ENCODE peak calls at places on chromosomes 2 and 18, in four cellular contexts. M is uterus, U is endothelial cell of umbilical vein, S is thyroid gland. H is an unnamed sample.

GRCh38 chr2:102436284-102436683 is 13.3 kb downstream of the IL18RAP start:
- DNase-seq in M (no peak), U (peak; percentile 79), S (no peak), H (no peak)

GRCh38 chr18:10524507-10525425 is 1.1 kb upstream of the NAPG start:
- DNase-seq in M (peak; percentile 42), U (no peak), S (no peak), H (no peak)

GRCh38 chr2:228352048-228352447 is 170.6 kb upstream of the SPHKAP start:
- DNase-seq in M (no peak), U (no peak), S (no peak), H (no peak)

GRCh38 chr2:199464614-199465352 is 7.0 kb upstream of the SATB2 start:
- DNase-seq in M (no peak), U (no peak), S (no peak), H (no peak)

GRCh38 chr2:220670461-220670979 is 901.6 kb downstream of the EPHA4 start:
- DNase-seq in M (no peak), U (no peak), S (peak; percentile 10), H (no peak)

GRCh38 chr18:23618862-23619387 is 32.6 kb upstream of the NPC1 start:
- DNase-seq in M (no peak), U (no peak), S (no peak), H (no peak)

GRCh38 chr2:209321076-209321475 is 102.8 kb upstream of the MAP2 start:
- DNase-seq in M (no peak), U (no peak), S (no peak), H (no peak)

GRCh38 chr2:119436993-119437772 is 5.5 kb downstream of the TMEM37 start:
- DNase-seq in M (no peak), U (no peak), S (no peak), H (no peak)

GRCh38 chr2:46805401-46805951 is 110.1 kb downstream of the MCFD2 start:
- DNase-seq in M (no peak), U (no peak), S (no peak), H (no peak)

GRCh38 chr2:138630164-138630563 is 128.6 kb downstream of the SPOPL start:
- DNase-seq in M (no peak), U (no peak), S (no peak), H (no peak)

GRCh38 chr18:66668706-66669105 is 64.8 kb upstream of the CDH19 start:
- DNase-seq in M (no peak), U (no peak), S (no peak), H (no peak)

GRCh38 chr2:177585234-177585863 is 192.8 kb downstream of the AGPS start:
- DNase-seq in M (no peak), U (no peak), S (peak; percentile 27), H (no peak)

GRCh38 chr18:10336749-10337148 is 117.7 kb upstream of the APCDD1 start:
- DNase-seq in M (no peak), U (no peak), S (peak; percentile 6), H (no peak)

GRCh38 chr2:28247326-28247725 is 145.3 kb upstream of the FOSL2 start:
- DNase-seq in M (no peak), U (no peak), S (no peak), H (no peak)

GRCh38 chr2:52467189-52467588 is 1300.4 kb upstream of the CHAC2 start:
- DNase-seq in M (no peak), U (no peak), S (no peak), H (no peak)

GRCh38 chr2:130261970-130262760 is 63.9 kb upstream of the TUBA3E start:
- DNase-seq in M (peak; percentile 37), U (no peak), S (peak; percentile 53), H (no peak)

GRCh38 chr2:112162341-112162740 is 24.2 kb downstream of the FBLN7 start:
- DNase-seq in M (no peak), U (no peak), S (no peak), H (no peak)

GRCh38 chr2:206981739-206982336 is 42.5 kb downstream of the CPO start:
- DNase-seq in M (peak; percentile 70), U (peak; percentile 79), S (peak; percentile 60), H (peak; percentile 38)

GRCh38 chr18:76430636-76431035 is 64.4 kb downstream of the ZNF516 start:
- DNase-seq in M (no peak), U (no peak), S (no peak), H (no peak)

GRCh38 chr2:135258193-135258592 is 206.1 kb downstream of the RAB3GAP1 start:
- DNase-seq in M (no peak), U (no peak), S (no peak), H (no peak)

GRCh38 chr2:176088048-176088936 is 4.2 kb upstream of the HOXD13 start:
- DNase-seq in M (peak; percentile 51), U (peak; percentile 51), S (peak; percentile 31), H (no peak)

GRCh38 chr2:99255491-99256318 is at the start of gene LYG2:
- DNase-seq in M (no peak), U (no peak), S (no peak), H (no peak)

GRCh38 chr2:169254774-169255173 is 107.6 kb downstream of the LRP2 start:
- DNase-seq in M (no peak), U (no peak), S (no peak), H (no peak)

GRCh38 chr2:67790622-67791021 is 272.2 kb downstream of the C1D start:
- DNase-seq in M (no peak), U (peak; percentile 30), S (no peak), H (no peak)

GRCh38 chr2:102141915-102142828 is at the start of gene IL1R1:
- DNase-seq in M (peak; percentile 86), U (peak; percentile 73), S (peak; percentile 84), H (peak; percentile 30)

GRCh38 chr2:29123584-29124349 is 8.6 kb downstream of the CLIP4 start:
- DNase-seq in M (no peak), U (peak; percentile 49), S (no peak), H (no peak)

GRCh38 chr2:40178171-40178778 is 273.6 kb downstream of the SLC8A1 start:
- DNase-seq in M (no peak), U (no peak), S (no peak), H (no peak)

GRCh38 chr2:105379741-105380186 is 19.1 kb downstream of the FHL2 start:
- DNase-seq in M (no peak), U (peak; percentile 72), S (no peak), H (no peak)

GRCh38 chr2:156329922-156330726 is 2.4 kb downstream of the NR4A2 start:
- DNase-seq in M (no peak), U (no peak), S (no peak), H (no peak)

GRCh38 chr18:29879763-29880162 is 1162.8 kb downstream of the DSC3 start:
- DNase-seq in M (no peak), U (no peak), S (no peak), H (no peak)

GRCh38 chr18:6355789-6356589 is 58.7 kb downstream of the L3MBTL4 start:
- DNase-seq in M (no peak), U (no peak), S (no peak), H (peak; percentile 16)

GRCh38 chr2:73827018-73827417 is 1.7 kb upstream of the STAMBP start:
- DNase-seq in M (no peak), U (peak; percentile 30), S (no peak), H (peak; percentile 36)

GRCh38 chr18:67425724-67426123 is 90.8 kb downstream of the DSEL start:
- DNase-seq in M (no peak), U (peak; percentile 59), S (no peak), H (peak; percentile 12)

GRCh38 chr2:199100326-199101110 is 357.2 kb downstream of the SATB2 start:
- DNase-seq in M (no peak), U (no peak), S (no peak), H (no peak)

GRCh38 chr2:162243305-162243693 is at the start of gene FAP:
- DNase-seq in M (peak; percentile 47), U (peak; percentile 12), S (no peak), H (no peak)

GRCh38 chr2:162242586-162243304 is 500 bp downstream of the FAP start:
- DNase-seq in M (no peak), U (peak; percentile 16), S (no peak), H (no peak)

GRCh38 chr2:162245737-162246136 is 2.5 kb upstream of the FAP start:
- DNase-seq in M (no peak), U (no peak), S (no peak), H (no peak)

GRCh38 chr2:162245051-162245450 is 1.8 kb upstream of the FAP start:
- DNase-seq in M (no peak), U (peak; percentile 57), S (no peak), H (no peak)

GRCh38 chr2:162244559-162245031 is 1.4 kb upstream of the FAP start:
- DNase-seq in M (peak; percentile 52), U (peak; percentile 91), S (no peak), H (peak; percentile 16)
- TF ChIP-seq POLR2A in M (no peak), U (no peak), S (no peak), H (no peak)

GRCh38 chr2:8125741-8126691 is 555.8 kb upstream of the ID2 start:
- DNase-seq in M (no peak), U (no peak), S (no peak), H (no peak)
- TF ChIP-seq POLR2A in M (no peak), U (no peak), S (no peak), H (no peak)

GRCh38 chr2:27085670-27086089 is 892 bp upstream of the KHK start:
- DNase-seq in M (peak; percentile 80), U (peak; percentile 78), S (peak; percentile 74), H (peak; percentile 57)
- TF ChIP-seq POLR2A in M (no peak), U (no peak), S (peak; percentile 15), H (peak; percentile 42)

DNA sequence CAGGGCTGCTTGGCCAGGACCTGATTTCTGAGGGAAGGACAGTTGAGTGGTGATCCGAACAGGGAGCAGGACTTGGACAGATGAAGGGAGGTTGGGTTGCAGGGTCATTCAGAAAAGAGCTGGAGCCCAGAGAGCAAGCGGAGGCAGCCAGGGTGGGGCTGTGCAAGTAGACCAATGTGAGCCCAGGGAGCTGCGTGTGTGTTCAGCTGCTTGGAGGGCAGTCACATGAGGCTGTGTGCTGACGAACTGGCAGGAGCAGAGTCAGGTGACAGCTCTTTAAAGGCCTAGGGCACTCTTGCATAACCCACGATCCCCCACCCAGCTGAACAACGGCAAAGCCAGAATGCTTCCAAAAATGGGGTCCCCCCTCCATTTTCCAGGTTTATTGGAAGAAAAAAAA is 4.6 kb upstream of the MLPH start:
- DNase-seq in M (peak; percentile 77), U (no peak), S (peak; percentile 96), H (no peak)
- TF ChIP-seq POLR2A in M (no peak), U (no peak), S (peak; percentile 94), H (no peak)

DNA sequence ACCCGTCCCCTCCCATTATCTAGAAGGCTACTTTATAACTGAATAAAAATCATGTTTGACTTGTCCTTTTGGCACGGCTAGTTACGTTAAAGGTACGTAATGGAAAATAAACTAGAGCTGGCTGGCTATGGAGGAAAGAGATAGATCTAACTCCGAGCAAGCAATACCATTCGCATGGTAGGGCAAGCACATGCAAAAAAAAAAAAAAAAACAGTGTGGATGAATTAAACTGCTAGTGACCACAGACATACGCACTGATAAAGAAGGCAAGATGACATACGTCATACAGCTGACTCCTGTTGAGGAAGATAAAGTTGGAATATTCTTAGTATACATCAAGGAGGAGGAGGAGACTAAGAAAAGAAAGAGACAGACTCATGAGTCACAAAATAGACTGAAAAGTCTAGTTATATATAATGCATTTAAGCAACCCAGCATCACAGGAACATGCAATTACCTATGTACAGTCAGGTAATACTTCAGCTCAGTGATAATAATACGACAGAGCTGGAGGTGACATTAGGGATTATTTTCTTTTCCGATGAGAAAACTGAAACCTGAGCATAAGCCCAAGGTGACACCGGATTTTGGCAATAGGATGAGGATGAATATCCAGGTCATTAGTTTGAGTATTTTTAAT is 37.9 kb upstream of the NARS1 start:
- DNase-seq in M (no peak), U (no peak), S (no peak), H (no peak)
- TF ChIP-seq POLR2A in M (no peak), U (no peak), S (no peak), H (no peak)

H was measured in H54.